ENCODE peak calls at places on chromosomes 12 and 14, in six cellular contexts. U, V, R, S, L and B are unnamed samples.

GRCh38 chr14:69056389-69056788 is 77.3 kb upstream of the ACTN1 start:
- DNase-seq in U (no peak), V (no peak), R (no peak), S (no peak), L (no peak), B (no peak)

GRCh38 chr12:108649126-108649525 is 15.4 kb upstream of the SELPLG start:
- DNase-seq in U (no peak), V (no peak), R (no peak), S (no peak), L (peak), B (no peak)

GRCh38 chr12:132327351-132328171 is 1.8 kb downstream of the GALNT9 start:
- DNase-seq in U (peak), V (peak), R (no peak), S (peak), L (peak), B (peak)

GRCh38 chr12:111819191-111820158 is 22.6 kb upstream of the MAPKAPK5 start:
- DNase-seq in U (no peak), V (no peak), R (no peak), S (peak), L (no peak), B (no peak)

GRCh38 chr14:93970967-93971634 is 5.3 kb downstream of the ASB2 start:
- DNase-seq in U (no peak), V (no peak), R (no peak), S (no peak), L (peak), B (no peak)

GRCh38 chr12:106386836-106387555 is 29.4 kb downstream of the POLR3B start:
- DNase-seq in U (no peak), V (no peak), R (no peak), S (no peak), L (peak), B (no peak)

GRCh38 chr14:91227183-91227628 is 17.3 kb downstream of the GPR68 start:
- DNase-seq in U (no peak), V (no peak), R (no peak), S (no peak), L (no peak), B (no peak)

GRCh38 chr14:50321009-50321660 is 9.0 kb downstream of the DMAC2L start:
- DNase-seq in U (peak), V (peak), R (peak), S (peak), L (peak), B (peak)

GRCh38 chr12:124346425-124347168 is 51.7 kb downstream of the RFLNA start:
- DNase-seq in U (no peak), V (no peak), R (no peak), S (no peak), L (no peak), B (no peak)

GRCh38 chr14:69780092-69780491 is 13.2 kb downstream of the SRSF5 start:
- DNase-seq in U (no peak), V (no peak), R (no peak), S (no peak), L (no peak), B (no peak)

GRCh38 chr12:127425474-127425873 is 841.5 kb upstream of the TMEM132C start:
- DNase-seq in U (no peak), V (no peak), R (no peak), S (no peak), L (peak), B (no peak)

GRCh38 chr12:81502912-81503695 is 256.0 kb downstream of the PPFIA2 start:
- DNase-seq in U (peak), V (peak), R (no peak), S (no peak), L (no peak), B (no peak)

GRCh38 chr14:54839681-54840080 is 62.9 kb downstream of the GCH1 start:
- DNase-seq in U (no peak), V (peak), R (no peak), S (no peak), L (peak), B (peak)

GRCh38 chr12:106648736-106649135 is 65.9 kb downstream of the RFX4 start:
- DNase-seq in U (no peak), V (no peak), R (no peak), S (peak), L (no peak), B (no peak)

GRCh38 chr14:29558516-29558915 is 369.1 kb downstream of the PRKD1 start:
- DNase-seq in U (no peak), V (no peak), R (no peak), S (no peak), L (peak), B (no peak)

GRCh38 chr12:52656616-52657015 is 4.6 kb upstream of the KRT2 start:
- DNase-seq in U (no peak), V (no peak), R (no peak), S (no peak), L (no peak), B (no peak)

GRCh38 chr12:39807043-39807442 is 187.4 kb upstream of the ABCD2 start:
- DNase-seq in U (no peak), V (peak), R (no peak), S (no peak), L (no peak), B (no peak)

GRCh38 chr12:6233121-6233971 is 33.1 kb downstream of the CD9 start:
- DNase-seq in U (no peak), V (no peak), R (no peak), S (peak), L (no peak), B (no peak)

GRCh38 chr12:58298793-58299192 is 357.4 kb downstream of the ATP23 start:
- DNase-seq in U (no peak), V (no peak), R (no peak), S (no peak), L (no peak), B (no peak)

GRCh38 chr14:104297721-104298401 is 159.5 kb downstream of the KIF26A start:
- DNase-seq in U (no peak), V (no peak), R (no peak), S (no peak), L (peak), B (no peak)

GRCh38 chr12:66195242-66195641 is 6.2 kb downstream of the IRAK3 start:
- DNase-seq in U (no peak), V (no peak), R (no peak), S (no peak), L (no peak), B (peak)

GRCh38 chr14:24179961-24180726 is 8.3 kb downstream of the REC8 start:
- DNase-seq in U (peak), V (no peak), R (no peak), S (no peak), L (peak), B (no peak)

GRCh38 chr12:76158518-76159321 is 74.2 kb upstream of the NAP1L1 start:
- DNase-seq in U (peak), V (peak), R (peak), S (peak), L (peak), B (peak)

GRCh38 chr12:26646571-26646970 is 186.4 kb downstream of the ITPR2 start:
- DNase-seq in U (no peak), V (no peak), R (no peak), S (no peak), L (no peak), B (no peak)

GRCh38 chr14:93725002-93725582 is 63.2 kb downstream of the PRIMA1 start:
- DNase-seq in U (no peak), V (no peak), R (no peak), S (no peak), L (peak), B (no peak)

GRCh38 chr12:13947237-13947945 is 34.0 kb downstream of the GRIN2B start:
- DNase-seq in U (peak), V (peak), R (no peak), S (no peak), L (no peak), B (no peak)

GRCh38 chr12:90366286-90366685 is 588.7 kb downstream of the CCER1 start:
- DNase-seq in U (peak), V (no peak), R (no peak), S (no peak), L (peak), B (no peak)

GRCh38 chr12:108884116-108885012 is 4.5 kb downstream of the DAO start:
- DNase-seq in U (no peak), V (peak), R (peak), S (peak), L (peak), B (peak)

GRCh38 chr14:38900887-38901286 is 202.1 kb downstream of the SEC23A start:
- DNase-seq in U (no peak), V (no peak), R (no peak), S (no peak), L (no peak), B (no peak)

GRCh38 chr12:107091381-107091780 is 2.0 kb downstream of the CRY1 start:
- DNase-seq in U (no peak), V (peak), R (no peak), S (no peak), L (no peak), B (peak)

GRCh38 chr12:15171015-15171646 is 50.1 kb downstream of the RERG start:
- DNase-seq in U (no peak), V (peak), R (no peak), S (no peak), L (no peak), B (peak)

GRCh38 chr12:15173142-15173541 is 48.1 kb downstream of the RERG start:
- DNase-seq in U (no peak), V (no peak), R (no peak), S (no peak), L (no peak), B (no peak)

GRCh38 chr12:15168279-15168678 is 52.9 kb downstream of the RERG start:
- DNase-seq in U (no peak), V (no peak), R (no peak), S (no peak), L (no peak), B (no peak)

DNA sequence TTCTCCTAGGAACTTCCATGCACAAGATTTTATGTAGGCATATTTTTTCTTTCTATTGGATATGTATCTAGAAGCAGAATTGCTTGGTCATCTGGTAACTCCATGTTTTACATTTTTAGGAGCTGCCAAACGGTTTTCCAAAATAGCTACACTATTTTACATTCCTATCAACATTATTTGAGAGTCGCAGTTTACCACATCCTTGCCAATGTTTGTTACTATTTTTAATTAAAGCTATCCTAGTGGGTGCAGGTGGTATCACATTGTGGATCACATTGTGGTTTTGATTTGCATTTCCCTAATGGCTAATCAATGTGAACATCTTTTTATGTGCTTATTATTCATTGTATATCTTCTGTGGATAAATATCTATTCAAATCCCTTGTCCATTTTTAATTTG is 48.8 kb downstream of the RERG start:
- DNase-seq in U (no peak), V (no peak), R (no peak), S (no peak), L (no peak), B (no peak)
- TF ChIP-seq CTCF in U (no peak), V (no peak), R (no peak), S (no peak), L (no peak), B (no peak)

DNA sequence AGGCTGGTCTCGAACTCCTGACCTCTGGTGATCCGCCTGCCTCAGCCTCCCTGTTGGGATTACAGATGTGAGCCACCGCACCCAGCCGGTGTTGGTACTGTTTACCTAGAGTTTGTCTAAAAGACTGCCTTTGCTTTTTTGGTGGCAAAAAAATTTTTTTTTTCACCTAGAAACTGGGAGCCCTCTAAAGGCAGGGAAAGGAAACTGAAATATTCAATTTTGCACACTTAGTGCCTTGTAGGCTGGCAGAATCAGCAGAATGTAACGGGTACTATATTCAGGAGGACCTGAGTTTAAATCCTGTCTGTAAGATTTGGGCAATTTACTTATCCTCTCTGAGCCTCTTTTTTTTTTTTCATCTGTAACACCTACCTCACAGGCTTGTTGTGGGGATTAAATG is 43.6 kb downstream of the PAPLN start:
- DNase-seq in U (no peak), V (no peak), R (no peak), S (no peak), L (no peak), B (no peak)
- TF ChIP-seq CTCF in U (no peak), V (peak), R (no peak), S (no peak), L (no peak), B (no peak)

DNA sequence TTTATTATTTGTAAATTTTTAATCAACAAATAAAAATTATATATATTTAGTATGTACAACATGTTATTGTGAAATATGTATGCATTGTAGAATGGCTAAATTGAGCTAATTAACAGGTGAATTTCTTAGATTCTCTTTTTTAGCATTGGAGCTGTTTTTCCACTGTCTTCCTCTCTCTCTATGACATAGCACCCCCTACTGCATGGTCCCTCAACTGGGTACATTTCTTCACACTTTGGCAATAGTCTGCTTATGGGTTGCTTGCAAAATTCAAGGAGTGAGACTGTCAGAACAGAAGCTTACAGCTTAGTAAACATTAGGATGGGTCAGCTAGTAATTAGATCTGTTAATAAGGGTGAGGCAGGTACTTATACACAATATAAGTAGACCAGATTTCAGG is 658.5 kb upstream of the MGAT4C start:
- DNase-seq in U (peak), V (peak), R (no peak), S (no peak), L (peak), B (peak)
- TF ChIP-seq CTCF in U (peak), V (peak), R (no peak), S (no peak), L (peak), B (peak)

GRCh38 chr14:21121106-21121505 is 20.2 kb downstream of the TMEM253 start:
- DNase-seq in U (no peak), V (no peak), R (no peak), S (no peak), L (no peak), B (no peak)

GRCh38 chr14:21123429-21123828 is 22.6 kb downstream of the TMEM253 start:
- DNase-seq in U (no peak), V (no peak), R (no peak), S (no peak), L (no peak), B (no peak)

GRCh38 chr14:21118933-21119332 is 18.1 kb downstream of the TMEM253 start:
- DNase-seq in U (no peak), V (no peak), R (no peak), S (no peak), L (no peak), B (no peak)
- TF ChIP-seq CTCF in U (no peak), V (no peak), R (no peak), S (no peak), L (no peak), B (no peak)

GRCh38 chr14:35687335-35687939 is 121.7 kb downstream of the RALGAPA1 start:
- DNase-seq in U (no peak), V (peak), R (peak), S (peak), L (no peak), B (peak)

GRCh38 chr14:35689000-35689460 is 120.1 kb downstream of the RALGAPA1 start:
- DNase-seq in U (no peak), V (no peak), R (no peak), S (no peak), L (no peak), B (no peak)

GRCh38 chr14:35682802-35683201 is 126.3 kb downstream of the RALGAPA1 start:
- DNase-seq in U (peak), V (no peak), R (no peak), S (no peak), L (no peak), B (no peak)

GRCh38 chr14:35688427-35688826 is 120.7 kb downstream of the RALGAPA1 start:
- DNase-seq in U (no peak), V (no peak), R (no peak), S (no peak), L (no peak), B (no peak)
- TF ChIP-seq CTCF in U (no peak), V (no peak), R (no peak), S (no peak), L (no peak), B (no peak)

GRCh38 chr14:75277000-75277795 is 1.4 kb upstream of the FOS start:
- DNase-seq in U (no peak), V (peak), R (peak), S (peak), L (peak), B (peak)
- TF ChIP-seq CTCF in U (no peak), V (no peak), R (no peak), S (no peak), L (no peak), B (no peak)